ENCODE peak calls at places on chromosomes 4 and X, in ten cellular contexts. G, R, A, N, E, S, O, M, Q and V are unnamed samples.

GRCh38 chrX:51608071-51608470 is 10.6 kb downstream of the CENPVL3 start:
- DNase-seq in G (no peak), R (no peak), A (no peak), N (peak), E (peak), S (no peak), O (no peak), M (peak), Q (no peak), V (peak)

GRCh38 chrX:39439910-39440733 is 638.9 kb downstream of the MID1IP1 start:
- DNase-seq in G (no peak), R (no peak), A (peak), N (no peak), E (no peak), S (no peak), O (no peak), M (peak), Q (no peak), V (no peak)

GRCh38 chr4:24477919-24478318 is 106.4 kb downstream of the DHX15 start:
- DNase-seq in G (peak), R (peak), A (no peak), N (no peak), E (no peak), S (peak), O (no peak), M (no peak), Q (no peak), V (peak)

GRCh38 chr4:186845137-186845842 is 121.6 kb upstream of the FAT1 start:
- DNase-seq in G (no peak), R (no peak), A (no peak), N (peak), E (peak), S (no peak), O (no peak), M (no peak), Q (no peak), V (peak)

GRCh38 chr4:101142259-101142658 is 205.1 kb downstream of the PPP3CA start:
- DNase-seq in G (no peak), R (no peak), A (no peak), N (no peak), E (no peak), S (no peak), O (no peak), M (no peak), Q (no peak), V (no peak)

GRCh38 chrX:139203681-139204575 is 326.6 kb upstream of the F9 start:
- DNase-seq in G (peak), R (peak), A (peak), N (peak), E (no peak), S (peak), O (no peak), M (peak), Q (peak), V (peak)

GRCh38 chrX:17020828-17021821 is 74.7 kb downstream of the REPS2 start:
- DNase-seq in G (no peak), R (no peak), A (no peak), N (no peak), E (no peak), S (no peak), O (no peak), M (no peak), Q (no peak), V (no peak)

GRCh38 chrX:38275615-38276014 is 51.7 kb downstream of the RPGR start:
- DNase-seq in G (no peak), R (no peak), A (no peak), N (peak), E (peak), S (no peak), O (no peak), M (no peak), Q (no peak), V (peak)

GRCh38 chrX:154121961-154122360 is 22.1 kb upstream of the OPN1LW start:
- DNase-seq in G (no peak), R (no peak), A (no peak), N (peak), E (no peak), S (no peak), O (no peak), M (no peak), Q (no peak), V (no peak)

GRCh38 chr4:182192511-182193181 is 50.6 kb upstream of the TENM3 start:
- DNase-seq in G (no peak), R (no peak), A (no peak), N (peak), E (no peak), S (no peak), O (no peak), M (no peak), Q (no peak), V (peak)

GRCh38 chr4:98394134-98394533 is 132.9 kb downstream of the RAP1GDS1 start:
- DNase-seq in G (no peak), R (no peak), A (no peak), N (no peak), E (no peak), S (no peak), O (no peak), M (no peak), Q (no peak), V (no peak)

GRCh38 chr4:186900232-186900900 is 176.7 kb upstream of the FAT1 start:
- DNase-seq in G (no peak), R (no peak), A (no peak), N (peak), E (peak), S (no peak), O (no peak), M (no peak), Q (no peak), V (peak)

GRCh38 chrX:28659269-28659668 is 72.0 kb downstream of the IL1RAPL1 start:
- DNase-seq in G (peak), R (no peak), A (no peak), N (peak), E (no peak), S (no peak), O (no peak), M (no peak), Q (no peak), V (no peak)

GRCh38 chr4:150960079-150960478 is 55.0 kb downstream of the LRBA start:
- DNase-seq in G (peak), R (no peak), A (no peak), N (peak), E (peak), S (no peak), O (no peak), M (no peak), Q (no peak), V (peak)

GRCh38 chrX:135707880-135708279 is 5.6 kb upstream of the CT45A1 start:
- DNase-seq in G (peak), R (no peak), A (peak), N (no peak), E (no peak), S (peak), O (no peak), M (peak), Q (peak), V (peak)
- TF ChIP-seq CTCF in G (peak), R (no peak), A (peak), N (no peak), E (peak), S (no peak), O (no peak), M (peak), Q (no peak), V (peak)

DNA sequence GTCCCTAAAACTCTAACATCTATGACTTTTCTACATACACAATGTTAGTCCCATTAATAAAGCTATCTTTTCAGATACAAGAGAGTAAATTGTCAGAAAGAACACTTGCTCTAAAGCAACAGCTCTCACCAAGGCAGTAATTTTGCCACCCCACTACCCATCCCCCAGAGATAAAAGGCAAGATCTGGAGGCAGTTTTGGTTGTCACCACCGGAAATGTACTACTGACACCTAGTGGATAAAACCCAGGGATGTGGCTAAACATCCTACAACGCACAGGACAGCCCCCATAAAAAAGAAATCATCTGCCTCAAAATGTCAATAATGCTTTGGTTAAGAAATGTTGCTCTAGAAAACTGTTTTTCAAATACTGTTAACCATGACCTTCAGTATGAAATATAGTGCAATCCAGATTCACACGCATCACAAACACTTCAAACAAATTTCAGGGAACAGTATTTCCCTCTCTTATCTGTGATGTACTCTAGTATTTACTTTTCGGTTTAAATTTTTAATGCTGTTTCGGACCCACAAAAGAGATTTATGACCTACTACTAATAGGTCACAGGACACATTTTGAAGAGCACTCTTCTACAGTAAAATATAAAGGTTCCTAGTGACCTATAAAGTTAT is 5.1 kb downstream of the FBXL5 start:
- DNase-seq in G (peak), R (no peak), A (peak), N (peak), E (peak), S (peak), O (no peak), M (peak), Q (peak), V (peak)
- TF ChIP-seq CTCF in G (peak), R (peak), A (peak), N (peak), E (peak), S (peak), O (peak), M (peak), Q (peak), V (peak)

DNA sequence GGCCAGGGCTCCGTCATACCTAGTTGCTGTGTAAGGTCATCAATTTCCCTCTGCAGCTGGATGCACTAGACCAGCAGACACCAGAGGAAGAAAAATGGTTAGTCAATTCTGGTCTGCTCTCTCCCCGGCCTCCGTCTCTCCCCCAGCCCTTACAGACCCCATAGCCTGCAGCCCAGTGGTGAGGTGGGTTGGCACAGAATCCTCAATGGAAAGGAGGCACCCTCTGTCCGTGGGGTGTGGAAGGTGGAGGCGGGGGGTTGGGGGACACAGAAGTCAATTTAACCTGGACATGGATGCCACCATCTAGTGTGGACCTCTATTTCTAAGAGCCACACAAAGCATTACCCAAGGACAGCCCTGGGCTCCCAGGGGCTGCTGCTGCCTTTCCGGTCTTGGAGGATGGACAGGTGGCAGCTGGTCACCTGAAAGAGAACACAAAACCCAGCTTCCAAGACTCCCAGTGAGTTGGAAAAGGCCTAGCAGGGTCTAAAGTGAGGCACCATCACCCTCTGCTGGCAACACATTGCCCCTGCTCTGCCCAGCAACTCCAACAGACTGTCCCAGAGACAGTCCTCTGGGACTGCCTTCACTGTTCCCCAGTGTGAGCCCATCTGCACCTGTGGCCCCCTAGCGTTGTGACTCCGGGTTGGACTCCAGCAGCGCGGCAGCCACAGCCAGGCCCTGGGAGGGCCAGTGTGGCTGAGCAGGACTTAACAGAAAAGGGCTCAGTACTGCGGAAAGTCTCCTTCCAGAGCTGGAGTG is 40.1 kb upstream of the NHSL2 start:
- DNase-seq in G (peak), R (no peak), A (no peak), N (no peak), E (no peak), S (peak), O (no peak), M (peak), Q (peak), V (peak)
- TF ChIP-seq CTCF in G (peak), R (no peak), A (no peak), N (no peak), E (peak), S (peak), O (no peak), M (peak), Q (peak), V (no peak)

DNA sequence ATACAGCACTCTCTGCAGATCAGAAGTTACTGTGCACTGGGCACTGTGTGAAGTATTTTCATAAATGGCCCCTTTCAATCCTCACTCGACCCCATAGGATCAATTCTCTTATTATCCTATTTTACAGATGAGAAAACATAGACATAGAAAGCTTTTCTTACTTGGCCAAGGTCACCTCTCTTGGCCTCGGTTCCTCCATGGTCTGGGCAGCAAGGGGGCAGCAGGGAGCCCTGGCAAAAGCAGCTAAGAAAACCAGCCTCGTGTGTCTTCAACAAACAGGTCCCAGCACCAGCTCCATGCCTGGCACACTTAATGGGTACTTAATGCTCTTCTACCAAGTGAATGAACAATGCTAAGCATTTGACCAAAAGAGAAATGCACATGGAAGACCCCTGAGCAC is 34.4 kb downstream of the BST1 start:
- DNase-seq in G (no peak), R (no peak), A (no peak), N (no peak), E (no peak), S (no peak), O (no peak), M (no peak), Q (no peak), V (no peak)
- TF ChIP-seq CTCF in G (peak), R (no peak), A (no peak), N (no peak), E (no peak), S (peak), O (no peak), M (peak), Q (no peak), V (no peak)

DNA sequence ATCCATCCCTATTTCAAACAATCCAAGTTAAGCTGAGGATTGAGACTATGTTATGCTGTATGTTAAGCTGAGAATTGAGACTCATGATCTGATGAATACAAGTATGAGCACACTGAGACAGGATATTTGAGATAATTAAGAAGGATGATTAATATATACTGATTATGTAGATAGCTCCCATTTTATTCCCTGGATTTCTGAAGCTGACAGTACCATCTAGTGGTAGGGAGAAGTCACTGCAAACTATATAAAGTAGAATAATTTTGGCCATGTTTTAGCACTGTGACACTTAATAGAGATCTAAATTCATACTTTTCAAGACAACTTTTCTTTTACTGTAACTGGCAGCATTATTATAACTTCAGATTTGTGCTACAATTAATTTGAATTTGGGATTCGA is 63.8 kb upstream of the HPRT1 start:
- DNase-seq in G (peak), R (no peak), A (peak), N (peak), E (no peak), S (peak), O (no peak), M (peak), Q (no peak), V (peak)
- TF ChIP-seq CTCF in G (peak), R (peak), A (peak), N (peak), E (peak), S (peak), O (peak), M (peak), Q (peak), V (peak)

GRCh38 chr4:127995776-127996175 is 30.6 kb downstream of the ABHD18 start:
- DNase-seq in G (no peak), R (no peak), A (no peak), N (peak), E (peak), S (no peak), O (peak), M (no peak), Q (no peak), V (peak)

GRCh38 chr4:127993150-127993549 is 27.9 kb downstream of the ABHD18 start:
- DNase-seq in G (no peak), R (no peak), A (no peak), N (no peak), E (no peak), S (no peak), O (no peak), M (no peak), Q (no peak), V (no peak)

DNA sequence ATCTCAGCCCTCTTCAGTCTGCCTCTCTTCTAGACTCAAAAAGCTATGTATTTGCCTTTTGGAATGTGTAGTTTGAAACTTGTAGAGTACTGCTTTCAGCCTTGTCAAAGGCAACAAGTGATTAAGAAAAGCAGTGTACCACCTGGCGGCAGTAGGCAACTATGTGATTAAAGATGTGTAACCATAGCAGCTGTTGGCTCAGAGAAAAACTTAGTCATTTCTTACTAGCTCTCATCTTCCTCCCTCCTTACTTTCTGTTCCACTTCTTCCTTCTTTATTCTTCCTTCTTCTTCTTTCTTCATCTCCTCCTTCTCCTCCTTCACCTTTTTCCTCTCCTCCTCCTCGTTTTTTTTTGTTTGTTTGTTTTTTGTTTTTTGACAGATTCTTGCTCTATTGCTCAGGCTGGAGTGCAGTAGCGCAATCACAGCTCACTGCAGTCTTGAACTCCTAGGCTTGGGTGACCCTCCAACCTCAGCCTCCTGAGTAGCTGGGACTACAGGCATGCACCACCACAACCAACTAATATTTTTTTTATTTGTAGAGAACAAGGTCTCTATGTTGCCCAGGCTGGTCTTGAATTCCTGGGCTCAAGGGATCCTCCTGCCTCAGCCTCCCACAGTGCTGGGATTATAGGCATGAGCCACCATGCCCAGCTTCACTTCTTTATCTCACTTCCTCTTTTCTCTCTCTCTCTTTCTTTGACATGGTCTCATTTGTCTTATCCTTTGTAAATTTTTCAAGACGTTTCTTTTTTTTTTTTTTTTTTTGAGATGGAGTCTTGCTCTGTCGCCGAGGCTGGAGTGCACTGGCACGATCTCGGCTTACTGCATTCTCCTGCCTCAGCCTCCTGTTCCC is 32.6 kb downstream of the ABHD18 start:
- DNase-seq in G (peak), R (no peak), A (peak), N (peak), E (peak), S (peak), O (no peak), M (peak), Q (no peak), V (peak)
- TF ChIP-seq CTCF in G (peak), R (peak), A (peak), N (peak), E (peak), S (peak), O (no peak), M (peak), Q (no peak), V (peak)